ENCODE peak calls at places on chromosomes 2 and 18, in four cellular contexts. H, C, U and E are unnamed samples.

GRCh38 chr2:25491966-25492532 is 150.3 kb upstream of the DNMT3A start:
- DNase-seq in H (no peak), C (no peak), U (no peak), E (no peak)

GRCh38 chr2:128512664-128513415 is 194.2 kb upstream of the HS6ST1 start:
- DNase-seq in H (no peak), C (no peak), U (no peak), E (no peak)

GRCh38 chr2:158712791-158713522 is 82.2 kb upstream of the DAPL1 start:
- DNase-seq in H (no peak), C (no peak), U (no peak), E (no peak)

GRCh38 chr2:176001281-176001902 is 675 bp downstream of the LNPK start:
- DNase-seq in H (peak), C (peak), U (peak), E (peak)

GRCh38 chr2:238255636-238256035 is 15.8 kb upstream of the HES6 start:
- DNase-seq in H (no peak), C (no peak), U (no peak), E (no peak)

GRCh38 chr18:76844742-76845477 is 22.6 kb downstream of the ZNF236 start:
- DNase-seq in H (no peak), C (no peak), U (no peak), E (no peak)

GRCh38 chr2:74603282-74604000 is 44.7 kb downstream of the M1AP start:
- DNase-seq in H (no peak), C (no peak), U (no peak), E (no peak)

GRCh38 chr18:63356272-63356896 is 10.6 kb downstream of the KDSR start:
- DNase-seq in H (no peak), C (no peak), U (no peak), E (no peak)

GRCh38 chr2:6914829-6915228 is 2.4 kb upstream of the RNF144A start:
- DNase-seq in H (no peak), C (no peak), U (no peak), E (no peak)

GRCh38 chr2:25690058-25690457 is 16.7 kb upstream of the DTNB start:
- DNase-seq in H (no peak), C (no peak), U (no peak), E (no peak)